ENCODE peak calls at places on chromosome 1, in seven cellular contexts. One of them, this sample, is unnamed.

GRCh38 chr1:43806183-43806582 is 98.8 kb downstream of the ST3GAL3 start:
- DNase-seq in left ventricle myocardium inferior: no peak
- DNase-seq in pancreas: no peak
- DNase-seq in CD4-positive, alpha-beta memory T cell: no peak
- DNase-seq in tibial nerve: no peak
- DNase-seq in neural progenitor cell: no peak
- DNase-seq in tibial artery: no peak
- DNase-seq in this sample: no peak

GRCh38 chr1:32967863-32968571 is 3.4 kb upstream of the RNF19B start:
- DNase-seq in CD4-positive, alpha-beta memory T cell: no peak
- DNase-seq in tibial nerve: no peak
- DNase-seq in left ventricle myocardium inferior: no peak
- DNase-seq in tibial artery: no peak
- DNase-seq in neural progenitor cell: no peak
- DNase-seq in pancreas: no peak
- DNase-seq in this sample: no peak

GRCh38 chr1:156356262-156356874 is 12.6 kb upstream of the RHBG start:
- DNase-seq in tibial artery: no peak
- DNase-seq in neural progenitor cell: no peak
- DNase-seq in pancreas: no peak
- DNase-seq in left ventricle myocardium inferior: no peak
- DNase-seq in CD4-positive, alpha-beta memory T cell: no peak
- DNase-seq in tibial nerve: no peak
- DNase-seq in this sample: no peak

GRCh38 chr1:109625601-109626560 is 6.2 kb downstream of the AMPD2 start:
- DNase-seq in pancreas: no peak
- DNase-seq in tibial artery: no peak
- DNase-seq in left ventricle myocardium inferior: no peak
- DNase-seq in tibial nerve: no peak
- DNase-seq in neural progenitor cell: no peak
- DNase-seq in CD4-positive, alpha-beta memory T cell: no peak
- DNase-seq in this sample: no peak

GRCh38 chr1:111032295-111032897 is 68.7 kb upstream of the LRIF1 start:
- DNase-seq in CD4-positive, alpha-beta memory T cell: peak
- DNase-seq in pancreas: no peak
- DNase-seq in left ventricle myocardium inferior: no peak
- DNase-seq in neural progenitor cell: peak
- DNase-seq in tibial nerve: no peak
- DNase-seq in tibial artery: no peak
- DNase-seq in this sample: no peak

GRCh38 chr1:248841702-248842395 is 3.8 kb downstream of the ZNF672 start:
- DNase-seq in CD4-positive, alpha-beta memory T cell: peak
- DNase-seq in left ventricle myocardium inferior: no peak
- DNase-seq in neural progenitor cell: peak
- DNase-seq in tibial nerve: no peak
- DNase-seq in pancreas: no peak
- DNase-seq in tibial artery: peak
- DNase-seq in this sample: peak

GRCh38 chr1:89831462-89832113 is 10.8 kb downstream of the LRRC8D start:
- DNase-seq in left ventricle myocardium inferior: no peak
- DNase-seq in neural progenitor cell: peak
- DNase-seq in tibial nerve: no peak
- DNase-seq in pancreas: no peak
- DNase-seq in tibial artery: no peak
- DNase-seq in CD4-positive, alpha-beta memory T cell: no peak
- DNase-seq in this sample: no peak

GRCh38 chr1:4265836-4266235 is 365.8 kb upstream of the C1orf174 start:
- DNase-seq in pancreas: no peak
- DNase-seq in neural progenitor cell: no peak
- DNase-seq in CD4-positive, alpha-beta memory T cell: no peak
- DNase-seq in tibial nerve: no peak
- DNase-seq in tibial artery: no peak
- DNase-seq in left ventricle myocardium inferior: no peak
- DNase-seq in this sample: no peak

GRCh38 chr1:10451286-10451685 is 1.5 kb downstream of the CORT start:
- DNase-seq in tibial artery: no peak
- DNase-seq in neural progenitor cell: peak
- DNase-seq in tibial nerve: no peak
- DNase-seq in pancreas: no peak
- DNase-seq in left ventricle myocardium inferior: no peak
- DNase-seq in CD4-positive, alpha-beta memory T cell: no peak
- DNase-seq in this sample: no peak

GRCh38 chr1:48761986-48762385 is 14.7 kb downstream of the BEND5 start:
- DNase-seq in neural progenitor cell: no peak
- DNase-seq in CD4-positive, alpha-beta memory T cell: no peak
- DNase-seq in left ventricle myocardium inferior: no peak
- DNase-seq in tibial artery: no peak
- DNase-seq in tibial nerve: no peak
- DNase-seq in pancreas: no peak
- DNase-seq in this sample: no peak

GRCh38 chr1:153545067-153546055 is at the start of gene S100A4:
- DNase-seq in tibial artery: peak
- DNase-seq in pancreas: peak
- DNase-seq in left ventricle myocardium inferior: peak
- DNase-seq in tibial nerve: peak
- DNase-seq in CD4-positive, alpha-beta memory T cell: peak
- DNase-seq in neural progenitor cell: peak
- DNase-seq in this sample: peak
- H3K4me3 ChIP-seq in tibial artery: peak
- H3K4me3 ChIP-seq in pancreas: peak
- H3K4me3 ChIP-seq in left ventricle myocardium inferior: peak
- H3K4me3 ChIP-seq in tibial nerve: peak
- H3K4me3 ChIP-seq in CD4-positive, alpha-beta memory T cell: peak
- H3K4me3 ChIP-seq in neural progenitor cell: no peak
- H3K4me3 ChIP-seq in this sample: peak

DNA sequence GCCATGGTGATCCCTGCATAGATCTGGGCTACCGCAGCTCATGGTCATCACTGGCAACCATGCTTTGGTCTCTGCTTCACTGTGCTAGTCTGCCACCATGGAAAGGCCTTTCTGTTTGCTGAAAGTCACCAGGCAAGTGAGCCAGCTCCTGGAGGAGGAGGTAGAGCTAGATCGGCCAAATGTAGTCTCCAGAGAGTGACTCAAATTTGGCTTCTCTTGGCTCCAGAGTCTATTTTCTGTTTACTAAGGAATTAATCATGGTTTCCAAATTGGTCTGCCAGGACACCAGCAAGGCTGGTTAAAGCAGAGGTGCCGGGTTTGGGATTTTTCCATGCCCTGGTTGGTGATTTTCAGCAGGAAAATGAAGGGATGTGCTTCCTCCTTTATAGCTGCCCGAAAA is 52.7 kb upstream of the IVNS1ABP start:
- DNase-seq in neural progenitor cell: no peak
- DNase-seq in CD4-positive, alpha-beta memory T cell: no peak
- DNase-seq in pancreas: no peak
- DNase-seq in tibial nerve: no peak
- DNase-seq in left ventricle myocardium inferior: no peak
- DNase-seq in tibial artery: no peak
- DNase-seq in this sample: no peak
- H3K27ac ChIP-seq in neural progenitor cell: no peak
- H3K27ac ChIP-seq in CD4-positive, alpha-beta memory T cell: no peak
- H3K27ac ChIP-seq in pancreas: no peak
- H3K27ac ChIP-seq in tibial nerve: no peak
- H3K27ac ChIP-seq in left ventricle myocardium inferior: no peak
- H3K27ac ChIP-seq in tibial artery: no peak
- H3K27ac ChIP-seq in this sample: no peak

DNA sequence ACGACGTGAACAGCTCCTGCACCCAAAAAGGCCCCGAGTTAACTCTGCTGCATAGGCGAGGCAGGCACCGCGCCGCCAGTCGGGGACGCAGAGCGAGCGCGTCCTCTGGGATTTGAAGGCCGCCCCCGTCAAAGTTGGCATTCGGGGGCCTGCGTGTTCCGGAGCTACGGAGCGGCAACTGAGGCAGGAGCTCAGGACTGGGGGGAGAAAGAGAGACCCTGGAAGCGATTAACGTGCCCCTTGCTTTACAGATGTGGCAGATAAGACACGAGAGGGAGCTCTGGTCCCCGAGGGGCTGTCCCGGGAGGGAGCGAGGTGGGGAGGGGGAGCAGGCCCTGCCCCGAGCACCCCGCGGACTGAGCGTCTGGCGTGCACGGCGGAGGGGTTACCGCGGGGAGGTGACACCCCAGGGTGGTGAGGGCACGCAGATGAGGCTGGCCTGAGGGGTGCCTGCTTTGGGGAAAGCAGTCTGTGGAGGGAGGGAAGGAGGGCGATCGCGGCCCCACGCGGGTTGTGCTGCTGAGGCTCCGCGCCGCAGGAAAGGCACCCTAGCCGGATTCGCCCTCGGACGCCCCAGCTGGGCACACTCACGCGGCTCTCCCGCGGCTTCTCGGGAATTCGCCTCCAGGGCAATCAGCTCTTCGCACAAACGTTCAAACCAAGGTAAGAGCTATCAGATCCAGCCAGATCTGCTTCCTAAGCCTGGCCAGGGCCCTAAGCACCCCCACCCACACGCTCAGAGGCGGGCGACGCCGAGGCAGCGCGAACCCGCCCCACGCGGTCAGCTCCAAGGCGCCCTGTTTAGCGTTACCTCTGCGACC is 26.5 kb downstream of the ACTA1 start:
- DNase-seq in CD4-positive, alpha-beta memory T cell: no peak
- DNase-seq in tibial nerve: no peak
- DNase-seq in left ventricle myocardium inferior: no peak
- DNase-seq in pancreas: peak
- DNase-seq in neural progenitor cell: peak
- DNase-seq in tibial artery: no peak
- DNase-seq in this sample: no peak
- H3K4me3 ChIP-seq in CD4-positive, alpha-beta memory T cell: no peak
- H3K4me3 ChIP-seq in tibial nerve: peak
- H3K4me3 ChIP-seq in left ventricle myocardium inferior: peak
- H3K4me3 ChIP-seq in pancreas: peak
- H3K4me3 ChIP-seq in neural progenitor cell: peak
- H3K4me3 ChIP-seq in tibial artery: peak
- H3K4me3 ChIP-seq in this sample: no peak

GRCh38 chr1:198637157-198637556 is 1.7 kb upstream of the PTPRC start:
- DNase-seq in CD4-positive, alpha-beta memory T cell: no peak
- DNase-seq in left ventricle myocardium inferior: no peak
- DNase-seq in tibial nerve: no peak
- DNase-seq in tibial artery: no peak
- DNase-seq in neural progenitor cell: no peak
- DNase-seq in pancreas: no peak
- DNase-seq in this sample: no peak

GRCh38 chr1:198638894-198639319 is at the start of gene PTPRC:
- DNase-seq in left ventricle myocardium inferior: no peak
- DNase-seq in tibial artery: no peak
- DNase-seq in pancreas: no peak
- DNase-seq in CD4-positive, alpha-beta memory T cell: no peak
- DNase-seq in tibial nerve: no peak
- DNase-seq in neural progenitor cell: no peak
- DNase-seq in this sample: no peak

GRCh38 chr1:198638441-198638840 is 399 bp upstream of the PTPRC start:
- DNase-seq in neural progenitor cell: no peak
- DNase-seq in pancreas: no peak
- DNase-seq in CD4-positive, alpha-beta memory T cell: no peak
- DNase-seq in left ventricle myocardium inferior: no peak
- DNase-seq in tibial nerve: no peak
- DNase-seq in tibial artery: no peak
- DNase-seq in this sample: no peak

GRCh38 chr1:198636391-198636790 is 2.4 kb upstream of the PTPRC start:
- DNase-seq in neural progenitor cell: no peak
- DNase-seq in tibial artery: no peak
- DNase-seq in CD4-positive, alpha-beta memory T cell: no peak
- DNase-seq in left ventricle myocardium inferior: no peak
- DNase-seq in pancreas: no peak
- DNase-seq in tibial nerve: no peak
- DNase-seq in this sample: no peak

GRCh38 chr1:198637915-198638437 is 864 bp upstream of the PTPRC start:
- DNase-seq in pancreas: no peak
- DNase-seq in tibial nerve: no peak
- DNase-seq in left ventricle myocardium inferior: no peak
- DNase-seq in CD4-positive, alpha-beta memory T cell: no peak
- DNase-seq in neural progenitor cell: no peak
- DNase-seq in tibial artery: no peak
- DNase-seq in this sample: no peak
- H3K27ac ChIP-seq in pancreas: no peak
- H3K27ac ChIP-seq in tibial nerve: peak
- H3K27ac ChIP-seq in left ventricle myocardium inferior: no peak
- H3K27ac ChIP-seq in CD4-positive, alpha-beta memory T cell: peak
- H3K27ac ChIP-seq in neural progenitor cell: no peak
- H3K27ac ChIP-seq in tibial artery: no peak
- H3K27ac ChIP-seq in this sample: no peak

GRCh38 chr1:180982424-180982823 is 40.2 kb downstream of the STX6 start:
- DNase-seq in pancreas: no peak
- DNase-seq in neural progenitor cell: no peak
- DNase-seq in CD4-positive, alpha-beta memory T cell: no peak
- DNase-seq in tibial artery: no peak
- DNase-seq in tibial nerve: no peak
- DNase-seq in left ventricle myocardium inferior: no peak
- DNase-seq in this sample: no peak

GRCh38 chr1:180976958-180977357 is 45.7 kb downstream of the STX6 start:
- DNase-seq in pancreas: no peak
- DNase-seq in tibial nerve: no peak
- DNase-seq in left ventricle myocardium inferior: no peak
- DNase-seq in tibial artery: no peak
- DNase-seq in CD4-positive, alpha-beta memory T cell: no peak
- DNase-seq in neural progenitor cell: no peak
- DNase-seq in this sample: no peak

DNA sequence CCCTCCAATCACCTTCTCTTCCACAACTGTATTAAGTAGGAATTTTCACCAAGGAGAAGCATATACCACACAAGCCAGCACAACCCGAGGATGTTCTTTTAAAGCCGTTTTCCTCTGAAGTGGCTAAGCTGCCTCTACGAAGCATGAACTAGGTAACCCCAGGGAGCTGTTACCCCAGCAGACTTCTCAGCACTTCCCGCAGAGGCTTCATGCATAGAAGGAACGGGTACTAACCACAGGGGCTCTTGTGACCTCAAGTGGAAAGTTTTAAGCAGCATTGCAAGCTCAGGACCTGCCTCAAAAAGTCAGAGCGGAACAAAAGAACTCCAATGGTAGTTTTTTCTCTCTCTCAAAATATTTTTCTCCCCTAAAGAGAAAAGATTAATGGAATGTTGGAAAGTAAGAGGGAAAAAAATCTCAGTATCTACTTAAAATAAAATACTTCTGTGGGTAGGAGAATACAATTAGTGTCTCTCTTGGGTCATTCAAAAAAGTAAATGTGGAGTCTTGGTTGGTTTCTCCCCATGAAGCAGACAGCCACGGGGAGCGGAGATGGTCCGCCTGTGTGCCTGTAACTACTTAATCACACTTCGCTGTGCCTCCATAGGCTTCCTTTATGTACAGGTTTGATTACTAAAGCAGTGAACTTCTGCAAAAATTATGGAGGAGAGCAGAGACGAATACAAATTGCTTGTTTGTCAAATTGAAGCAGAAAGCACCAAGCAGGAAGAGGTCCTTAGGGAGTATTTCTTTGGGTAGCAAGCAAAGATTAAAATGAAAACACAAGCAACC is 40.9 kb downstream of the STX6 start:
- DNase-seq in neural progenitor cell: peak
- DNase-seq in tibial nerve: no peak
- DNase-seq in left ventricle myocardium inferior: no peak
- DNase-seq in tibial artery: no peak
- DNase-seq in pancreas: no peak
- DNase-seq in CD4-positive, alpha-beta memory T cell: peak
- DNase-seq in this sample: no peak
- H3K4me3 ChIP-seq in neural progenitor cell: no peak
- H3K4me3 ChIP-seq in tibial nerve: no peak
- H3K4me3 ChIP-seq in left ventricle myocardium inferior: no peak
- H3K4me3 ChIP-seq in tibial artery: no peak
- H3K4me3 ChIP-seq in pancreas: no peak
- H3K4me3 ChIP-seq in CD4-positive, alpha-beta memory T cell: no peak
- H3K4me3 ChIP-seq in this sample: no peak

This sample was measured in right cardiac atrium.